ENCODE peak calls at places on chromosomes 2 and 18, in four cellular contexts. One of them, this sample, is unnamed.

GRCh38 chr18:76345901-76346300 is 149.1 kb downstream of the ZNF516 start:
- DNase-seq in H54: no peak
- DNase-seq in Daoy: no peak
- DNase-seq in smooth muscle cell of the brain vasculature: no peak
- DNase-seq in this sample: no peak

GRCh38 chr2:190182071-190182524 is 119.6 kb upstream of the MSTN start:
- DNase-seq in Daoy: no peak
- DNase-seq in H54: no peak
- DNase-seq in smooth muscle cell of the brain vasculature: no peak
- DNase-seq in this sample: no peak

GRCh38 chr2:231305221-231305620 is 90.3 kb upstream of the B3GNT7 start:
- DNase-seq in Daoy: no peak
- DNase-seq in H54: no peak
- DNase-seq in smooth muscle cell of the brain vasculature: no peak
- DNase-seq in this sample: no peak

GRCh38 chr2:126527836-126528490 is 128.0 kb upstream of the GYPC start:
- DNase-seq in smooth muscle cell of the brain vasculature: peak; percentile 24
- DNase-seq in H54: peak; percentile 10
- DNase-seq in Daoy: peak; percentile 9
- DNase-seq in this sample: no peak

GRCh38 chr2:198873771-198874501 is 583.8 kb downstream of the SATB2 start:
- DNase-seq in smooth muscle cell of the brain vasculature: no peak
- DNase-seq in H54: no peak
- DNase-seq in Daoy: peak; percentile 40
- DNase-seq in this sample: no peak

GRCh38 chr2:183927367-183928355 is 670.7 kb upstream of the ZNF804A start:
- DNase-seq in smooth muscle cell of the brain vasculature: no peak
- DNase-seq in H54: no peak
- DNase-seq in Daoy: no peak
- DNase-seq in this sample: no peak

GRCh38 chr2:149732001-149732685 is 144.6 kb upstream of the MMADHC start:
- DNase-seq in Daoy: peak; percentile 72
- DNase-seq in H54: no peak
- DNase-seq in smooth muscle cell of the brain vasculature: no peak
- DNase-seq in this sample: no peak

GRCh38 chr2:173090973-173091660 is 15.5 kb downstream of the MAP3K20 start:
- DNase-seq in Daoy: no peak
- DNase-seq in smooth muscle cell of the brain vasculature: no peak
- DNase-seq in H54: no peak
- DNase-seq in this sample: no peak

GRCh38 chr2:107334311-107334710 is 448.3 kb upstream of the ST6GAL2 start:
- DNase-seq in H54: no peak
- DNase-seq in smooth muscle cell of the brain vasculature: no peak
- DNase-seq in Daoy: no peak
- DNase-seq in this sample: no peak

GRCh38 chr2:220682616-220683015 is 889.5 kb downstream of the EPHA4 start:
- DNase-seq in smooth muscle cell of the brain vasculature: no peak
- DNase-seq in H54: peak; percentile 2
- DNase-seq in Daoy: no peak
- DNase-seq in this sample: no peak

GRCh38 chr2:44155577-44156446 is 12.9 kb upstream of the PPM1B start:
- DNase-seq in smooth muscle cell of the brain vasculature: no peak
- DNase-seq in H54: no peak
- DNase-seq in Daoy: no peak
- DNase-seq in this sample: no peak

GRCh38 chr2:30214064-30214463 is 17.3 kb upstream of the LBH start:
- DNase-seq in Daoy: no peak
- DNase-seq in H54: no peak
- DNase-seq in smooth muscle cell of the brain vasculature: no peak
- DNase-seq in this sample: no peak

GRCh38 chr2:62465039-62465740 is 40.8 kb downstream of the TMEM17 start:
- DNase-seq in Daoy: no peak
- DNase-seq in H54: no peak
- DNase-seq in smooth muscle cell of the brain vasculature: no peak
- DNase-seq in this sample: no peak

GRCh38 chr2:186891219-186891621 is 42.2 kb upstream of the ZSWIM2 start:
- DNase-seq in smooth muscle cell of the brain vasculature: no peak
- DNase-seq in Daoy: peak; percentile 6
- DNase-seq in H54: no peak
- DNase-seq in this sample: no peak

GRCh38 chr2:219634951-219635751 is 7.7 kb downstream of the SLC4A3 start:
- DNase-seq in Daoy: no peak
- DNase-seq in smooth muscle cell of the brain vasculature: no peak
- DNase-seq in H54: peak; percentile 1
- DNase-seq in this sample: no peak

GRCh38 chr18:21740474-21740723 is 193 bp upstream of the MIB1 start:
- DNase-seq in smooth muscle cell of the brain vasculature: no peak
- DNase-seq in Daoy: peak; percentile 97
- DNase-seq in H54: peak; percentile 72
- DNase-seq in this sample: peak; percentile 78

GRCh38 chr2:96359310-96359709 is 23.7 kb downstream of the NCAPH start:
- DNase-seq in Daoy: no peak
- DNase-seq in smooth muscle cell of the brain vasculature: no peak
- DNase-seq in H54: no peak
- DNase-seq in this sample: no peak

GRCh38 chr2:148552675-148553331 is 91.7 kb upstream of the EPC2 start:
- DNase-seq in H54: no peak
- DNase-seq in smooth muscle cell of the brain vasculature: no peak
- DNase-seq in Daoy: peak; percentile 52
- DNase-seq in this sample: no peak

GRCh38 chr2:68857855-68858456 is 13.2 kb downstream of the BMP10 start:
- DNase-seq in smooth muscle cell of the brain vasculature: no peak
- DNase-seq in Daoy: no peak
- DNase-seq in H54: no peak
- DNase-seq in this sample: no peak

GRCh38 chr2:223797073-223797472 is 40.3 kb downstream of the AP1S3 start:
- DNase-seq in H54: peak; percentile 15
- DNase-seq in smooth muscle cell of the brain vasculature: no peak
- DNase-seq in Daoy: peak; percentile 76
- DNase-seq in this sample: no peak

GRCh38 chr2:118061135-118061955 is 26.9 kb upstream of the INSIG2 start:
- DNase-seq in Daoy: peak; percentile 65
- DNase-seq in smooth muscle cell of the brain vasculature: no peak
- DNase-seq in H54: no peak
- DNase-seq in this sample: no peak

GRCh38 chr2:134320930-134321329 is 67.1 kb downstream of the MGAT5 start:
- DNase-seq in Daoy: peak; percentile 15
- DNase-seq in smooth muscle cell of the brain vasculature: no peak
- DNase-seq in H54: no peak
- DNase-seq in this sample: peak; percentile 44

GRCh38 chr2:15122915-15123314 is 438.2 kb downstream of the NBAS start:
- DNase-seq in smooth muscle cell of the brain vasculature: no peak
- DNase-seq in H54: no peak
- DNase-seq in Daoy: no peak
- DNase-seq in this sample: no peak

GRCh38 chr2:235651643-235652042 is 157.8 kb downstream of the AGAP1 start:
- DNase-seq in Daoy: no peak
- DNase-seq in H54: no peak
- DNase-seq in smooth muscle cell of the brain vasculature: no peak
- DNase-seq in this sample: no peak

GRCh38 chr2:179478771-179479170 is 214.1 kb upstream of the SESTD1 start:
- DNase-seq in H54: no peak
- DNase-seq in smooth muscle cell of the brain vasculature: no peak
- DNase-seq in Daoy: no peak
- DNase-seq in this sample: no peak

GRCh38 chr2:234451852-234452625 is 44.8 kb downstream of the ARL4C start:
- DNase-seq in smooth muscle cell of the brain vasculature: no peak
- DNase-seq in H54: peak; percentile 60
- DNase-seq in Daoy: peak; percentile 80
- DNase-seq in this sample: no peak

GRCh38 chr2:68365087-68365486 is at the start of gene PLEK:
- DNase-seq in Daoy: no peak
- DNase-seq in smooth muscle cell of the brain vasculature: no peak
- DNase-seq in H54: no peak
- DNase-seq in this sample: no peak

GRCh38 chr2:192373244-192373643 is 178.5 kb upstream of the TMEFF2 start:
- DNase-seq in smooth muscle cell of the brain vasculature: no peak
- DNase-seq in Daoy: no peak
- DNase-seq in H54: no peak
- DNase-seq in this sample: no peak

GRCh38 chr2:119431155-119431975 is at the start of gene TMEM37:
- DNase-seq in smooth muscle cell of the brain vasculature: peak; percentile 35
- DNase-seq in Daoy: peak; percentile 78
- DNase-seq in H54: peak; percentile 63
- DNase-seq in this sample: peak; percentile 24

GRCh38 chr2:190344275-190344827 is 962 bp downstream of the INPP1 start:
- DNase-seq in smooth muscle cell of the brain vasculature: no peak
- DNase-seq in H54: peak; percentile 15
- DNase-seq in Daoy: peak; percentile 49
- DNase-seq in this sample: no peak

GRCh38 chr18:67367540-67367939 is 149.0 kb downstream of the DSEL start:
- DNase-seq in smooth muscle cell of the brain vasculature: no peak
- DNase-seq in Daoy: no peak
- DNase-seq in H54: no peak
- DNase-seq in this sample: no peak

GRCh38 chr2:10536569-10537133 is 88.5 kb upstream of the ODC1 start:
- DNase-seq in smooth muscle cell of the brain vasculature: no peak
- DNase-seq in H54: no peak
- DNase-seq in Daoy: no peak
- DNase-seq in this sample: no peak

GRCh38 chr2:15169326-15170038 is 391.7 kb downstream of the NBAS start:
- DNase-seq in Daoy: peak; percentile 92
- DNase-seq in smooth muscle cell of the brain vasculature: no peak
- DNase-seq in H54: peak; percentile 79
- DNase-seq in this sample: no peak

GRCh38 chr2:237631029-237631785 is 3.8 kb downstream of the LRRFIP1 start:
- DNase-seq in Daoy: peak; percentile 36
- DNase-seq in H54: no peak
- DNase-seq in smooth muscle cell of the brain vasculature: no peak
- DNase-seq in this sample: no peak

GRCh38 chr2:101124684-101125366 is 26.4 kb downstream of the TBC1D8 start:
- DNase-seq in H54: peak; percentile 72
- DNase-seq in Daoy: peak; percentile 89
- DNase-seq in smooth muscle cell of the brain vasculature: no peak
- DNase-seq in this sample: no peak